ENCODE peak calls at places on chromosomes 7 and 10, in six cellular contexts. G is natural killer cell, H is fibroblast of lung, C is HEK293T, B is pulmonary artery endothelial cell, A is progenitor cell of endocrine pancreas. R is an unnamed sample.

GRCh38 chr10:44974628-44975431 is 3.8 kb downstream of the DEPP1 start:
- DNase-seq in G (peak), H (peak), C (peak), B (no peak), A (peak), R (no peak)

GRCh38 chr10:77197544-77197943 is 440.1 kb downstream of the KCNMA1 start:
- DNase-seq in G (no peak), H (no peak), C (no peak), B (no peak), A (no peak), R (no peak)

GRCh38 chr10:103727546-103727963 is 127.8 kb downstream of the SH3PXD2A start:
- DNase-seq in G (no peak), H (no peak), C (no peak), B (no peak), A (no peak), R (peak)

GRCh38 chr7:102916426-102916825 is 3.6 kb downstream of the LRRC17 start:
- DNase-seq in G (no peak), H (peak), C (no peak), B (no peak), A (no peak), R (no peak)

GRCh38 chr7:4297843-4298219 is 384.3 kb upstream of the FOXK1 start:
- DNase-seq in G (no peak), H (no peak), C (no peak), B (no peak), A (no peak), R (no peak)

GRCh38 chr10:77231884-77232283 is 405.7 kb downstream of the KCNMA1 start:
- DNase-seq in G (no peak), H (no peak), C (no peak), B (no peak), A (no peak), R (no peak)

GRCh38 chr7:115548756-115549155 is 481.8 kb downstream of the TFEC start:
- DNase-seq in G (no peak), H (no peak), C (no peak), B (no peak), A (no peak), R (no peak)

GRCh38 chr10:132396495-132397035 is 435 bp upstream of the PWWP2B start:
- DNase-seq in G (peak), H (peak), C (peak), B (no peak), A (peak), R (no peak)

GRCh38 chr7:133186060-133186459 is 66.8 kb upstream of the EXOC4 start:
- DNase-seq in G (no peak), H (no peak), C (no peak), B (no peak), A (no peak), R (no peak)

GRCh38 chr10:59079386-59080226 is 96.8 kb upstream of the PHYHIPL start:
- DNase-seq in G (no peak), H (peak), C (no peak), B (peak), A (no peak), R (no peak)

GRCh38 chr10:51422311-51423120 is 276.9 kb downstream of the CSTF2T start:
- DNase-seq in G (peak), H (peak), C (peak), B (peak), A (peak), R (peak)

GRCh38 chr10:99389721-99390480 is 40.5 kb downstream of the GOT1 start:
- DNase-seq in G (no peak), H (no peak), C (no peak), B (no peak), A (no peak), R (peak)

GRCh38 chr10:71217266-71218045 is 5.1 kb downstream of the UNC5B start:
- DNase-seq in G (no peak), H (no peak), C (peak), B (no peak), A (no peak), R (no peak)

GRCh38 chr7:155380986-155381851 is 76.7 kb upstream of the EN2 start:
- DNase-seq in G (no peak), H (no peak), C (no peak), B (no peak), A (no peak), R (no peak)

GRCh38 chr10:62233494-62234283 is 35.0 kb downstream of the RTKN2 start:
- DNase-seq in G (no peak), H (no peak), C (no peak), B (no peak), A (no peak), R (no peak)

GRCh38 chr7:106609416-106609815 is 51.5 kb downstream of the CCDC71L start:
- DNase-seq in G (no peak), H (peak), C (no peak), B (peak), A (no peak), R (no peak)

GRCh38 chr7:7911339-7911738 is 57.3 kb upstream of the GLCCI1 start:
- DNase-seq in G (no peak), H (peak), C (no peak), B (no peak), A (no peak), R (no peak)